ENCODE peak calls at places on chromosomes 7 and 10, in eight cellular contexts. C is fibroblast of pulmonary artery, O is cardiac muscle cell, Z is NB4, H is cardiac fibroblast, W is GM23338, K is tibial artery, R is Panc1. D is an unnamed sample.

GRCh38 chr7:31910191-31910590 is 160.0 kb downstream of the PDE1C start:
- DNase-seq in C (no peak), O (no peak), Z (no peak), H (no peak), W (no peak), K (no peak), R (no peak), D (no peak)

GRCh38 chr10:124911124-124912051 is 30.5 kb upstream of the ZRANB1 start:
- DNase-seq in C (peak), O (peak), Z (peak), H (peak), W (no peak), K (no peak), R (no peak), D (peak)

GRCh38 chr7:122438001-122438400 is 133.5 kb upstream of the FEZF1 start:
- DNase-seq in C (no peak), O (no peak), Z (no peak), H (no peak), W (peak), K (no peak), R (no peak), D (no peak)

GRCh38 chr7:49001610-49002033 is 77.3 kb downstream of the CDC14C start:
- DNase-seq in C (peak), O (peak), Z (peak), H (peak), W (peak), K (no peak), R (peak), D (no peak)

GRCh38 chr7:115145512-115145911 is 223.6 kb downstream of the MDFIC start:
- DNase-seq in C (peak), O (peak), Z (no peak), H (peak), W (no peak), K (no peak), R (no peak), D (peak)

GRCh38 chr7:74343281-74344127 is 54.3 kb downstream of the CLIP2 start:
- DNase-seq in C (peak), O (peak), Z (peak), H (peak), W (no peak), K (no peak), R (peak), D (peak)

GRCh38 chr10:96230527-96230926 is 40.8 kb downstream of the BLNK start:
- DNase-seq in C (no peak), O (no peak), Z (no peak), H (no peak), W (no peak), K (no peak), R (no peak), D (no peak)

GRCh38 chr10:104253576-104254410 is 899 bp upstream of the GSTO1 start:
- DNase-seq in C (no peak), O (no peak), Z (no peak), H (no peak), W (peak), K (no peak), R (no peak), D (no peak)

GRCh38 chr7:143222782-143223181 is 945 bp downstream of the TAS2R40 start:
- DNase-seq in C (no peak), O (no peak), Z (peak), H (no peak), W (no peak), K (no peak), R (no peak), D (no peak)

GRCh38 chr7:31017036-31017747 is 34.9 kb upstream of the ADCYAP1R1 start:
- DNase-seq in C (no peak), O (no peak), Z (no peak), H (no peak), W (no peak), K (no peak), R (no peak), D (no peak)

GRCh38 chr10:68223535-68224165 is 8.3 kb downstream of the ATOH7 start:
- DNase-seq in C (no peak), O (no peak), Z (peak), H (no peak), W (peak), K (no peak), R (no peak), D (no peak)
- TF ChIP-seq CTCF in C (no peak), O (no peak), Z (peak), H (no peak), W (peak), K (no peak), R (peak), D (peak)

GRCh38 chr7:158973440-158973839 is 117.1 kb downstream of the DYNC2I1 start:
- DNase-seq in C (peak), O (peak), Z (no peak), H (peak), W (peak), K (no peak), R (no peak), D (no peak)
- TF ChIP-seq CTCF in C (peak), O (peak), Z (no peak), H (no peak), W (peak), K (peak), R (no peak), D (no peak)

GRCh38 chr10:61835909-61836232 is 65.6 kb upstream of the ARID5B start:
- DNase-seq in C (peak), O (peak), Z (no peak), H (peak), W (no peak), K (no peak), R (no peak), D (peak)

GRCh38 chr10:61836888-61837747 is 64.4 kb upstream of the ARID5B start:
- DNase-seq in C (peak), O (peak), Z (no peak), H (peak), W (no peak), K (no peak), R (no peak), D (peak)

GRCh38 chr10:61836233-61836887 is 65.1 kb upstream of the ARID5B start:
- DNase-seq in C (peak), O (peak), Z (no peak), H (peak), W (no peak), K (no peak), R (no peak), D (peak)

GRCh38 chr10:61834519-61834918 is 67.0 kb upstream of the ARID5B start:
- DNase-seq in C (no peak), O (no peak), Z (no peak), H (no peak), W (no peak), K (no peak), R (no peak), D (no peak)

GRCh38 chr10:61835069-61835908 is 66.2 kb upstream of the ARID5B start:
- DNase-seq in C (peak), O (peak), Z (peak), H (peak), W (peak), K (no peak), R (no peak), D (peak)
- TF ChIP-seq CTCF in C (peak), O (peak), Z (peak), H (peak), W (peak), K (no peak), R (peak), D (peak)

GRCh38 chr7:138170298-138170697 is 94.0 kb downstream of the AKR1D1 start:
- DNase-seq in C (no peak), O (no peak), Z (no peak), H (no peak), W (peak), K (no peak), R (no peak), D (no peak)

GRCh38 chr7:138167869-138168296 is 91.6 kb downstream of the AKR1D1 start:
- DNase-seq in C (no peak), O (no peak), Z (no peak), H (no peak), W (peak), K (no peak), R (no peak), D (no peak)

GRCh38 chr7:138170959-138171703 is 94.9 kb downstream of the AKR1D1 start:
- DNase-seq in C (no peak), O (no peak), Z (no peak), H (no peak), W (no peak), K (no peak), R (no peak), D (no peak)

GRCh38 chr7:138167222-138167621 is 91.0 kb downstream of the AKR1D1 start:
- DNase-seq in C (peak), O (peak), Z (no peak), H (peak), W (peak), K (no peak), R (no peak), D (no peak)

DNA sequence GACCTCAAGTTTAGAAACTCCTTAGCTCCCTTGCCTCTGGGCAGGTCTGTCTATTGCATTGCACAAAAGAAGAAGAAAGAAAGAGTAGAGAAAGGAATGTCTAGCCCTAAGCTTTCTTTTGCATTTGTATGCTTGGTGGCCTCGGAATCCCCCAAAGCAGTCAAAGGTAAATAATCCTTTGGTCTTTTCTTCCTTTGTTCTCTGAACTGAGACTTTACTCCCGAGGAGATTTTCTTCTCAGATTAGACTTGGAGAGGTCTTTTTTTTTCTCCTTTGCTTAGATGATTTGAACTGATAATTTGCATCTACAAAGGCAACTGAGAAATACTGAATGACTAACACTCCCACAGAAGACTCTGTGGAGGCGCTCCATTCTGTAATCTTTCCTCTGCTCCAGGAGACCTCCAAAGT is 93.2 kb downstream of the AKR1D1 start:
- DNase-seq in C (no peak), O (no peak), Z (no peak), H (no peak), W (peak), K (no peak), R (no peak), D (no peak)
- TF ChIP-seq CTCF in C (no peak), O (no peak), Z (no peak), H (no peak), W (no peak), K (no peak), R (no peak), D (no peak)

GRCh38 chr7:41315764-41316163 is 387.1 kb downstream of the INHBA start:
- DNase-seq in C (no peak), O (no peak), Z (peak), H (no peak), W (peak), K (no peak), R (no peak), D (no peak)
- TF ChIP-seq CTCF in C (peak), O (peak), Z (peak), H (peak), W (peak), K (no peak), R (peak), D (peak)

GRCh38 chr10:116627386-116627933 is 6.7 kb downstream of the PNLIPRP2 start:
- DNase-seq in C (no peak), O (peak), Z (no peak), H (peak), W (peak), K (no peak), R (no peak), D (no peak)
- TF ChIP-seq CTCF in C (peak), O (peak), Z (no peak), H (peak), W (peak), K (peak), R (peak), D (peak)

DNA sequence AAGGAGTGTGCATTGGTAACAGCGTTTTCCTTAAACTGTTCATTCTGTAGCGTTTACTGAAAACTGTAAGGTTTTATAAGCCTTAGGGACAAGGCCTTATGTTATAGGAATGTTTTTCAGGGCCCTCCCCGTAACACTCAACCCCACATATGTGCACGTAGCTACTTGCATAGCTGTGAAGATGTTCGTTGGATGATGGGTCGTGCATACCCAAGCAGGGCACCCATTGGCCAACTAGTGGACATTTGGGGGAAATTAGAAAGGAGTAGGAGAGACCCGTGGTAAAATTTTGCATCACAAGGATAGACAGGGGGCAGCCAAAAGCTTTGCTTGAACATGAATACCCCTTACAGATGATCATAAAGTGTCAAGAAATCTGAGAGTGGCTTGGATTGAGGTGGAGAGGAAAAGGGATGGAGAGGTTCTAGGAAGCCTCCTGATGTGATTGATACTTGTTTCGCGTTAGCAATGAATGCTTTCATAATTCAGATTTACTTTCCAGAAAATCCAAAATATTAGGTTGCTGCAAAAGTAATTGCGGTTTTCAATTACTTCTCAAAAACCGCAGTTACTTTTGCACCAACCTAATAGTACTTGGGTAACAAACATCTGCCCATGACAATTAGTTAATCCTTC is 878 bp downstream of the SEC61A2 start:
- DNase-seq in C (peak), O (peak), Z (peak), H (peak), W (peak), K (no peak), R (peak), D (peak)
- TF ChIP-seq CTCF in C (peak), O (peak), Z (peak), H (peak), W (peak), K (peak), R (no peak), D (peak)

DNA sequence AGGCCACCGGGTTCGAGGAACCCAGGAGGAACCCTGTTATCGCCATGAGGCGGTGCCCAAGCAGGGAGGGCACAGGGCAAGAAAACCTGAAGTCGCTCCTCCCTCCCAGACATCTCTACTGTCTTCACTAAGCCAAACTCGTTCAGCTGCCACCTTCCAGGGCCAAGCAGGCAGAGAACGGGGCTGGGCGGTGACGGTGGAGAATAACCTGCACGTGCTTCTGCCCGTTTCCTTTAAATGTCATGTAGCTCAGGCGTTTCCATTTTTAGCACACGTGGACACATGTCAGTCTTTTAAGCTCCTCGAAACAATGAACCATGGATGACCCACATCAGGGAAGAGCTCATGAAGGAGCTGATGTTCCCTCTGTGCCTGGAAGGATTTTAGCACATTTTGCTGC is 124.3 kb upstream of the KLF6 start:
- DNase-seq in C (no peak), O (no peak), Z (no peak), H (no peak), W (no peak), K (no peak), R (no peak), D (no peak)
- TF ChIP-seq CTCF in C (no peak), O (no peak), Z (no peak), H (no peak), W (no peak), K (no peak), R (no peak), D (no peak)

GRCh38 chr7:13467111-13467547 is 522.3 kb downstream of the ETV1 start:
- DNase-seq in C (no peak), O (no peak), Z (no peak), H (no peak), W (no peak), K (no peak), R (no peak), D (no peak)
- TF ChIP-seq CTCF in C (no peak), O (no peak), Z (no peak), H (no peak), W (no peak), K (no peak), R (no peak), D (no peak)

GRCh38 chr7:127347567-127348246 is 44.8 kb downstream of the ZNF800 start:
- DNase-seq in C (peak), O (peak), Z (peak), H (peak), W (peak), K (peak), R (peak), D (peak)
- TF ChIP-seq CTCF in C (peak), O (peak), Z (peak), H (no peak), W (no peak), K (peak), R (peak), D (peak)

D was measured in HFFc6.